ENCODE peak calls at places on chromosomes 7 and 10, in four cellular contexts. One of them, this sample, is unnamed.

GRCh38 chr7:13067036-13067435 is 379.6 kb downstream of the ARL4A start:
- DNase-seq in GM12878: no peak
- DNase-seq in K562: peak
- DNase-seq in HepG2: no peak
- DNase-seq in this sample: no peak

GRCh38 chr10:99346247-99346646 is 17.1 kb downstream of the CNNM1 start:
- DNase-seq in K562: no peak
- DNase-seq in HepG2: no peak
- DNase-seq in GM12878: no peak
- DNase-seq in this sample: no peak

GRCh38 chr10:127227663-127228062 is 31.3 kb upstream of the INSYN2A start:
- DNase-seq in K562: no peak
- DNase-seq in GM12878: no peak
- DNase-seq in HepG2: peak
- DNase-seq in this sample: no peak

GRCh38 chr10:9228770-9229169 is 1174.3 kb downstream of the GATA3 start:
- DNase-seq in K562: no peak
- DNase-seq in HepG2: no peak
- DNase-seq in GM12878: no peak
- DNase-seq in this sample: no peak

GRCh38 chr7:123649956-123650355 is 5.7 kb upstream of the LMOD2 start:
- DNase-seq in HepG2: no peak
- DNase-seq in K562: no peak
- DNase-seq in GM12878: no peak
- DNase-seq in this sample: no peak

GRCh38 chr7:107180378-107180777 is 11.6 kb downstream of the HBP1 start:
- DNase-seq in GM12878: no peak
- DNase-seq in K562: peak
- DNase-seq in HepG2: peak
- DNase-seq in this sample: peak

GRCh38 chr7:13327669-13328068 is 640.2 kb downstream of the ARL4A start:
- DNase-seq in K562: no peak
- DNase-seq in GM12878: no peak
- DNase-seq in HepG2: no peak
- DNase-seq in this sample: no peak

GRCh38 chr7:450036-450435 is 69.6 kb downstream of the PDGFA start:
- DNase-seq in K562: no peak
- DNase-seq in HepG2: no peak
- DNase-seq in GM12878: no peak
- DNase-seq in this sample: no peak

GRCh38 chr7:127251458-127252379 is 1.0 kb downstream of the GRM8 start:
- DNase-seq in GM12878: no peak
- DNase-seq in HepG2: no peak
- DNase-seq in K562: no peak
- DNase-seq in this sample: no peak

GRCh38 chr10:77317221-77317620 is 320.4 kb downstream of the KCNMA1 start:
- DNase-seq in K562: no peak
- DNase-seq in HepG2: no peak
- DNase-seq in GM12878: no peak
- DNase-seq in this sample: no peak

GRCh38 chr7:50661345-50662058 is 96.3 kb upstream of the DDC start:
- DNase-seq in GM12878: no peak
- DNase-seq in HepG2: no peak
- DNase-seq in K562: no peak
- DNase-seq in this sample: no peak

GRCh38 chr10:11869211-11869610 is 46.1 kb downstream of the PROSER2 start:
- DNase-seq in GM12878: no peak
- DNase-seq in HepG2: no peak
- DNase-seq in K562: no peak
- DNase-seq in this sample: no peak

GRCh38 chr10:45456822-45457221 is 82.8 kb downstream of the ALOX5 start:
- DNase-seq in GM12878: no peak
- DNase-seq in HepG2: no peak
- DNase-seq in K562: no peak
- DNase-seq in this sample: no peak

GRCh38 chr10:31034041-31034918 is 2.6 kb upstream of the ZNF438 start:
- DNase-seq in HepG2: no peak
- DNase-seq in K562: no peak
- DNase-seq in GM12878: no peak
- DNase-seq in this sample: no peak

GRCh38 chr7:68535266-68535665 is 1063.0 kb upstream of the AUTS2 start:
- DNase-seq in K562: no peak
- DNase-seq in GM12878: no peak
- DNase-seq in HepG2: no peak
- DNase-seq in this sample: no peak

GRCh38 chr10:132167976-132168375 is 18.8 kb upstream of the DPYSL4 start:
- DNase-seq in GM12878: no peak
- DNase-seq in K562: no peak
- DNase-seq in HepG2: no peak
- DNase-seq in this sample: no peak

GRCh38 chr10:110717830-110718595 is 73.9 kb downstream of the RBM20 start:
- DNase-seq in GM12878: no peak
- DNase-seq in HepG2: no peak
- DNase-seq in K562: peak
- DNase-seq in this sample: no peak

GRCh38 chr10:56537984-56538383 is 176.9 kb upstream of the ZWINT start:
- DNase-seq in HepG2: peak
- DNase-seq in GM12878: no peak
- DNase-seq in K562: no peak
- DNase-seq in this sample: peak

GRCh38 chr10:29409241-29410051 is 120.6 kb downstream of the LYZL1 start:
- DNase-seq in K562: peak
- DNase-seq in GM12878: no peak
- DNase-seq in HepG2: peak
- DNase-seq in this sample: peak

GRCh38 chr10:13396369-13396768 is 48.3 kb upstream of the SEPHS1 start:
- DNase-seq in HepG2: peak
- DNase-seq in K562: no peak
- DNase-seq in GM12878: no peak
- DNase-seq in this sample: no peak

GRCh38 chr10:45427305-45427955 is 53.4 kb downstream of the ALOX5 start:
- DNase-seq in K562: no peak
- DNase-seq in HepG2: no peak
- DNase-seq in GM12878: no peak
- DNase-seq in this sample: no peak

GRCh38 chr10:52474265-52474664 is 160.2 kb downstream of the DKK1 start:
- DNase-seq in GM12878: no peak
- DNase-seq in K562: no peak
- DNase-seq in HepG2: no peak
- DNase-seq in this sample: no peak

GRCh38 chr7:5636914-5637313 is 144.5 kb downstream of the RNF216 start:
- DNase-seq in K562: peak
- DNase-seq in GM12878: no peak
- DNase-seq in HepG2: no peak
- DNase-seq in this sample: peak
- TF ChIP-seq POLR2AphosphoS2 in K562: no peak
- TF ChIP-seq POLR2AphosphoS2 in GM12878: no peak
- TF ChIP-seq POLR2AphosphoS2 in HepG2: no peak
- TF ChIP-seq POLR2AphosphoS2 in this sample: no peak

GRCh38 chr10:113959383-113959760 is 84.3 kb upstream of the ADRB1 start:
- DNase-seq in HepG2: no peak
- DNase-seq in GM12878: no peak
- DNase-seq in K562: no peak
- DNase-seq in this sample: peak

GRCh38 chr10:113960617-113961260 is 82.9 kb upstream of the ADRB1 start:
- DNase-seq in K562: no peak
- DNase-seq in GM12878: no peak
- DNase-seq in HepG2: peak
- DNase-seq in this sample: no peak

GRCh38 chr10:113961261-113961938 is 82.3 kb upstream of the ADRB1 start:
- DNase-seq in HepG2: no peak
- DNase-seq in GM12878: peak
- DNase-seq in K562: no peak
- DNase-seq in this sample: no peak

GRCh38 chr10:113957013-113957412 is 86.7 kb upstream of the ADRB1 start:
- DNase-seq in HepG2: peak
- DNase-seq in GM12878: no peak
- DNase-seq in K562: no peak
- DNase-seq in this sample: peak

GRCh38 chr10:113958631-113959382 is 84.9 kb upstream of the ADRB1 start:
- DNase-seq in GM12878: no peak
- DNase-seq in K562: no peak
- DNase-seq in HepG2: peak
- DNase-seq in this sample: peak
- TF ChIP-seq POLR2A in GM12878: no peak
- TF ChIP-seq POLR2A in K562: no peak
- TF ChIP-seq POLR2A in HepG2: no peak
- TF ChIP-seq POLR2A in this sample: no peak

DNA sequence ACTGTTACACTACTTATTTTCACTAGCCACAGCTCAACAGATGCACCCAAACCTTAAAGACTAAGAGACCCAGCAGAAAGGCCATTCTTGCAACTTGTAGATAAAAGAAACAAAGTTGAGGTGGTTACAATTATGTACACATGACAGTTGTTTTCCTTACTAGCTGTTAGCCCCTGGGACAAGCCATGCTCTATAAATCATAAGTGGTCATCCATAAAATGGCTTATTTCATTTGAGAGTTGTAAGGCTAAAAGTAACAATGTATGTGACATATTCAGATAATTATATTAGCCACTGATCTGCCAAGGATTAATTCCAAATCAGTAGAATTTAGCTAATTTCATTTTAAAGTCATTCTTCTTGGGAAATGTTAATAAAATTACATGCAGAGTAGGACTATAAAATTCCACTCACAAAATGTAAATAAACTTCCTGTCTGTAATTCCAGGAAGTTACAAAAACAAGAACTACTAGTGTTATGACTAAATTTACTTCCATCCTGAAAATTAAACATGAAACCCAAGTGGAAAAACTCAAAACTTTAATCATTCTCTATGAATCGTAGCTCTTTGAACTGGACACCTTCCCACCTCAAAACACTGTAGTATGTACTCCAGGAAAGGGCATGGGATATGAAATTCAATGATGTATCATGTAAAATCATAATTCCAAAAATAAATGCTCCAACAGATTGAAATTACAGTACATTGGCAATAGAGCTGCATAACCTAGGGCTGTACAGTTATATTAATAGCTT is 13.3 kb downstream of the SLC37A3 start:
- DNase-seq in GM12878: no peak
- DNase-seq in K562: no peak
- DNase-seq in HepG2: no peak
- DNase-seq in this sample: no peak
- TF ChIP-seq POLR2AphosphoS2 in GM12878: no peak
- TF ChIP-seq POLR2AphosphoS2 in K562: no peak
- TF ChIP-seq POLR2AphosphoS2 in HepG2: no peak
- TF ChIP-seq POLR2AphosphoS2 in this sample: no peak

GRCh38 chr10:121268363-121268762 is 329.9 kb downstream of the FGFR2 start:
- DNase-seq in K562: no peak
- DNase-seq in HepG2: no peak
- DNase-seq in GM12878: no peak
- DNase-seq in this sample: no peak
- TF ChIP-seq POLR2A in K562: no peak
- TF ChIP-seq POLR2A in HepG2: no peak
- TF ChIP-seq POLR2A in GM12878: no peak
- TF ChIP-seq POLR2A in this sample: no peak

GRCh38 chr7:103003004-103003403 is 71.6 kb downstream of the FBXL13 start:
- DNase-seq in GM12878: no peak
- DNase-seq in K562: no peak
- DNase-seq in HepG2: no peak
- DNase-seq in this sample: no peak
- TF ChIP-seq POLR2AphosphoS2 in GM12878: no peak
- TF ChIP-seq POLR2AphosphoS2 in K562: no peak
- TF ChIP-seq POLR2AphosphoS2 in HepG2: no peak
- TF ChIP-seq POLR2AphosphoS2 in this sample: no peak

DNA sequence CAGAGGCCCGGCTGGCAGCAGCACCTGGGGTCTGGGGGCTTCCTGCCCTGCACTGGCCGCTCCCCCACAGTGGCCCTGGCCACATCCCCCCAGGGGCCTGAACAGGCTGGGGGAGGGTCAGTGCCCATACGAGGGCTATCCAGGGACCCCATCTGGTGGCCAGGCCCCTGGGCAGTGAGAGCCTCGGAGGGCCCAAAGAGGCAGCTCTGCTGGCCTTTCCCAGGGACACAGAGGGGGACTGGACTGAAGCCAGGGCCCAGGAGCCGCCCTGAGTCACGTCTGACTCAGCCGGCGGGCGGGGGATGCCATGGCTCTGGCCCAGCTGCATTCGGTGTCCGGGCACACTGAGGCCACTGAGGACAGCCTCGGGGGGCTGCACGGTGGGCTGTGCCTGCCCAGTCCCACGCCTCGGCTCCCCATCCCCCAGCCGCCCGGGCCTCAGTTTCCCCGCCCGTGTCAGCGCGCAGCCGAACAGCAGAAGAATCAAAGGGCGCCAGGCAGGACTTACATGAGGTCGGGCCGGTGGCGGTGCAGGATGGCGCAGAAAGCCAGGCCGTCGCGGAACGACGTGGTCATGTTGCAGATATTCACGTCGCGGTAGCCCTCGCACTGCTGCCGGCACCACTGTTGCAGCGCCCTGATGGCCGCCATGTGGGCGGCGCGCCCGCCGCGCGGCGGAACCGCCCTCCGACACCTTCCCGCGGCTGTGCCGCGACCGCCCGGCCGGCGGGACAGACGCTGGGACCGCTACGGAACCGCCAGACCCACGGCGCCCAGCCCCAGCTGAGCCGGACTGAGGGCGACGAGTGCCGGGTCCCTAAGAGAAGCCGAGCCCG is at the start of gene MICALL2:
- DNase-seq in HepG2: peak
- DNase-seq in GM12878: no peak
- DNase-seq in K562: peak
- DNase-seq in this sample: peak
- TF ChIP-seq POLR2A in HepG2: no peak
- TF ChIP-seq POLR2A in GM12878: peak
- TF ChIP-seq POLR2A in K562: peak
- TF ChIP-seq POLR2A in this sample: peak

GRCh38 chr7:112515989-112516388 is 35.2 kb downstream of the LSMEM1 start:
- DNase-seq in K562: peak
- DNase-seq in HepG2: no peak
- DNase-seq in GM12878: no peak
- DNase-seq in this sample: no peak

GRCh38 chr7:112517487-112517886 is 36.7 kb downstream of the LSMEM1 start:
- DNase-seq in HepG2: no peak
- DNase-seq in K562: no peak
- DNase-seq in GM12878: no peak
- DNase-seq in this sample: no peak

GRCh38 chr7:112523871-112524270 is 43.1 kb downstream of the LSMEM1 start:
- DNase-seq in HepG2: no peak
- DNase-seq in GM12878: no peak
- DNase-seq in K562: no peak
- DNase-seq in this sample: no peak

GRCh38 chr7:112521942-112522341 is 41.2 kb downstream of the LSMEM1 start:
- DNase-seq in GM12878: no peak
- DNase-seq in HepG2: no peak
- DNase-seq in K562: no peak
- DNase-seq in this sample: no peak

DNA sequence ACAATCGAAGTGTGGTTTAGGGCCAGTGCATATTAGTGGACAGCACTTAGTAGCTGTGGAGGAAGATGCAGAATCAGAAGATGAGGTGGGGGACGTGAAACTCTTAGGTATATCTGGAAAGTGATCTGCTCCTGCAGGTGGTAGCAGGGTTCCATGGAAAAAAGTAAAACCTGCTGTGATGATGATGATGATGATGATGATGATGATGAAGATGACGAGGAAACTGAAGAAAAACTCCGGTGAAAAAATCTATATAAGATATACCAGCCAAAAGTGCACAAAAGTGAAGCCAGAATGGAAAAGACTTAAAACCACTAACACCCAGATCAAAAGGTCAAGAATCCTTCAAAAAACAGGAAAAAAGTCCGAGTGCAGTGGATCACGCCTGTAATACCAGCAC is 40.0 kb downstream of the LSMEM1 start:
- DNase-seq in HepG2: no peak
- DNase-seq in K562: no peak
- DNase-seq in GM12878: no peak
- DNase-seq in this sample: no peak
- TF ChIP-seq POLR2AphosphoS2 in HepG2: no peak
- TF ChIP-seq POLR2AphosphoS2 in K562: no peak
- TF ChIP-seq POLR2AphosphoS2 in GM12878: no peak
- TF ChIP-seq POLR2AphosphoS2 in this sample: no peak

This sample was measured in A549.